ENCODE peak calls at places on chromosomes 4 and X, in four cellular contexts. D is PC-3, N is body of pancreas, M is Karpas-422. E is an unnamed sample.

GRCh38 chr4:144582975-144583374 is 63.0 kb upstream of the HHIP start:
- DNase-seq in M (no peak), D (peak), N (no peak), E (no peak)

GRCh38 chr4:128068927-128069326 is 7.8 kb downstream of the LARP1B start:
- DNase-seq in D (peak), N (no peak), M (peak), E (no peak)

GRCh38 chr4:72408568-72408967 is 160.5 kb downstream of the ADAMTS3 start:
- DNase-seq in M (no peak), D (no peak), N (no peak), E (no peak)

GRCh38 chr4:38313175-38313574 is 350.8 kb upstream of the KLF3 start:
- DNase-seq in N (peak), M (no peak), D (no peak), E (peak)

GRCh38 chr4:1413221-1413663 is 7.0 kb upstream of the NKX1-1 start:
- DNase-seq in D (no peak), N (no peak), M (no peak), E (peak)

GRCh38 chrX:14029039-14029424 is 660 bp downstream of the GEMIN8 start:
- DNase-seq in M (no peak), D (no peak), N (no peak), E (no peak)

GRCh38 chr4:95155759-95156451 is 392.9 kb downstream of the UNC5C start:
- DNase-seq in D (peak), M (peak), N (no peak), E (no peak)

GRCh38 chr4:143025111-143025704 is 159.5 kb upstream of the USP38 start:
- DNase-seq in M (peak), N (no peak), D (peak), E (no peak)

GRCh38 chr4:88587285-88587684 is 5.0 kb upstream of the HERC3 start:
- DNase-seq in N (no peak), D (no peak), M (no peak), E (no peak)

GRCh38 chr4:41346306-41347061 is 89.8 kb downstream of the UCHL1 start:
- DNase-seq in M (no peak), N (no peak), D (peak), E (no peak)

GRCh38 chrX:17377047-17377692 is 2.2 kb downstream of the NHS start:
- DNase-seq in N (peak), M (no peak), D (no peak), E (peak)

GRCh38 chr4:107183155-107183774 is 147.2 kb upstream of the DKK2 start:
- DNase-seq in D (peak), N (peak), M (peak), E (no peak)

DNA sequence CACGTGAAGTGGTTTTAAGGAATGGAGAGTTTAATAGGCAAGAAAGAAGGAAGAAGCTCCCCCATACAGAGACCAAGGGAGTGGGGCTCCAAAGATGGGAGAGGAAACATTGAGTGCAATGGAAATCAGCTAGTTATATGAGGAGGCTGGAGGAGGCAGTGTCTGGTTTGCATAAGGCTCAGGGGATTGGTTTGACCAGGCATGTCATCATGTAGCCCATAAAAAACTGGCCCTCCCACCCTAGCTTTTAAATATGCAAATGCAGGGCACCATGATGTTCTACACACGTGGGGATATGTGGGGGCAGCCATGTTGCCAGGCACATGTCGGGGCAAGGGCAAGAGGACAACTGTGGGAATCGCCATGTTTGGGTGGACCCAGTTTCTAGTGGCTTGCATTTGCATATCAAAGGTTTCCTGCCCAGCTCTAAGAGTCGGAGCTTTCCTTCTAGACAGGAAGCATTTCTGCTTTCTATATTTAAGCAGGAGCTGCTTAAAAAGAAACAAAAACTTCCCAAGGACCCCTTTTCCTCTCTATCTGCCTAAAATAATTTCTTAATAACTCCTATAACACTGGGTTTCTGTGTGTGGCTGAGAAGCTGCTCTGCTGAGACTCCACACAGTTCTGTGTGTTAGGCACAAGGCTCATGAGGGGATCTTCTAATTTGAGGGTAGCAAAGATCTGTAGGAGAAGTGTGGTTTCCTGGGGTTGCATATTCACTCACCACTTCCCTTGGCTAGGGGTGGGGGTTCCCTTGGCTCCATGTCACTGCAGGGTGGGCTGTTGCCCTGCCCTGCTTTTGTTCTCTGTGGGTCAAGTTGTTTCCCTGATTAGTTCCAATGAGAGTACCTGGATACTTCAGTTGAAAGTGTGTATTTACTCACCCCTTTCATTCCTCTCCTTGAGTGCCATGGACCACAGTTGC is 113.5 kb downstream of the VSIG4 start:
- DNase-seq in N (no peak), D (no peak), M (peak), E (no peak)
- H3K4me3 ChIP-seq in N (no peak), D (no peak), M (no peak), E (no peak)

GRCh38 chrX:55008571-55009358 is 8.6 kb downstream of the APEX2 start:
- DNase-seq in N (no peak), M (no peak), D (peak), E (no peak)
- H3K27ac ChIP-seq in N (peak), M (no peak), D (peak), E (no peak)

DNA sequence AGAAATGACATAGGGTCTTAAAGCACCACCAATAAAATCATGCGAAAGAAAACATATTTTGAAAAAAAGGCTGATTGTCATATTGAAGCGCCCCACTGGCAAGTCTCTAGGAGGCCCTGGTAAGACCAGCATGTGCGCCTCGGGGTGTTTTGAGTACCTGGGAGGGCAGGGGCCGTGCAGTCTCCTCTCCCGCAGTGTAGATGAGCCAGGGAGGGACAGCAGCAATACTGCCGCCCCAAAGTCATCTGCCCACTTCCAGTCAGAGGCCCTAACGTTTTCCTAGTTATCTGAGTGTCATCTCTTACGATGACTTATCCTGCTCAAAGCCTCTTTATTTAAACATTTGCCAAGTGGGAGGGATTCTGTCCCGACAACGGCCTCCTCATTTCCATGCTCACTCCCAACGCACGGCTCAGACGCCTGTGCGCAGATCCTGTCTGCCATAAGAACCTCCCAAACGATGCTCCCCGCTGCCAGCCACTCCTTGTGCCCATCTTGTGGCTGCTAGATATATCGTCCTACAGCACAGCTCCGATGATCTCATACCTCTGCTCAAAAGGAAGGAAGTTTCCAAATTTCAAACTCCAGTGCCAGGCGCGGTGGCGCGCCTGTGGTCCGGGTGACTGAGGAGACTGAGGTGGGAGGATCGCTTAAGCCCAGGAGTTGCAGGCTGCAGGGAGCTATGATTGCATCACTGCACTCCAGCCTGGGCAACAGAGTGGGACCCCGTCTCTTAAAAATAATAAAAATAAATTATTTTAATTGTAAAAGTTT is 17.2 kb upstream of the SCRG1 start:
- DNase-seq in N (no peak), M (no peak), D (no peak), E (peak)
- H3K4me3 ChIP-seq in N (no peak), M (no peak), D (no peak), E (no peak)

GRCh38 chrX:19774905-19775304 is 112.5 kb downstream of the SH3KBP1 start:
- DNase-seq in M (no peak), D (no peak), N (no peak), E (no peak)
- H3K27ac ChIP-seq in M (peak), D (no peak), N (no peak), E (no peak)

DNA sequence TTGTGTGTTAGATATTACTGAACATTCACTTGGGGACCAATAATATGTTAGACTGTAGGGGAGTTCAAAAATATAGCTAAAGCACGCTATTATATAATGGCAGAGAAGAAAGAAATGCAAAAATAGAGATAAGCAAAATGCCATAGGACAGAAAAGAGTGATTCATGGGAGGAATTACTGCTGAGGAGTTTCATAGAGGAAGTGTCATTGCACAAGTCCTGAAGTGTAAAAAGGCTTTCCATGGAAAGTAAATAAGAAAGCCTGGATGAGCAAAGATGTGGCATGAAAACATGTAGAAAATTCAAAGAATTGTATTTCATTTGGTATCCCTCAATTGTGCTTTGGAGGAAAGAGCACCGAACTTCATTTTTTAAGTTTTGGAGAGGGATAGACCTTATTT is 14.5 kb downstream of the HMGB2 start:
- DNase-seq in D (no peak), M (no peak), N (no peak), E (no peak)
- H3K4me3 ChIP-seq in D (no peak), M (no peak), N (no peak), E (no peak)

DNA sequence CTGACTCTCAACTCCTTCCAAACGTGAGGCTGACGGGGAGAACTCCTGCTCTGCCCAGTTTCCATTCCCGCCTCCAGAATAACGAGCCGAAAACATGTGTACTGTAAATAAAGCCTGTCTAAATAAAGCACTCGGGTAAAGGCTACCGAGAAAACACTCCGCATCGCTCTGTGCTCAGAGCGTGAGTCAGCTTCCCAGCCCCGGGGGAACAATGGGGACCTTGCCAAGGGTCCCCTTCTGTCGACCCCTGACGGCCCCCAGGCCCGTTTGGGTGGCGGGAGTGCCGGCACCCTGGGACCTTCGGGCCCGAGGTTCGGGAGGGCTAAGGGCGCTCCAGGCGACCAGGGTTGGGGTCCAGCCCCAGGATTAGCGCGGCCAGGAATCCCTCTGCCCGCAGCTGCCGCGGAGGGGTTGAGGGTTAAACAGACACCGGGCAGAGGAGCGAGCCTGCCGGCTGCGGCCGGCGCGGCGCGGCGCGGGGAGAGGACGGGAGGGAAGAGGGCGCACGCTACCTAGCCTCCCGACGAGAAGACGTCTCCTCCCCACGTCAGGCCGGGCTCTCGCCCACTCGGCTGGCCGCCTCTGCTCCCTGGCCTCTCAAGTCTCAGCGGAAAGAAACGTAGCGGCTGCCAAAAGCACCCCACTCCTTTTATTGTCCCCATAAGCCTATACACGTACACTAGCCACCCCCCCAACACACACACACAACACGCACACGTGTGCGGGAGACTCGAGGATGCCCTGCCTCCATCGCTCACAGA is 85.5 kb downstream of the BCOR start:
- DNase-seq in D (peak), N (peak), M (no peak), E (peak)
- H3K27ac ChIP-seq in D (peak), N (peak), M (no peak), E (peak)

E was measured in stomach.